ENCODE peak calls at places on chromosomes 13 and 19, in eight cellular contexts. J, B, I, K, E, D, W and H are unnamed samples. For H3K9me3, the result is how much of the 10 kb centered on the place peaks cover.

GRCh38 chr13:46926856-46927625 is 30.2 kb upstream of the HTR2A start:
- DNase-seq in W (no peak), J (no peak), K (no peak), B (no peak), E (no peak), D (no peak), I (no peak), H (no peak)

GRCh38 chr13:97307882-97308624 is 85.9 kb downstream of the MBNL2 start:
- DNase-seq in B (no peak), W (no peak), J (no peak), D (no peak), I (peak), K (no peak), E (no peak), H (no peak)

GRCh38 chr13:75425216-75426009 is 56.6 kb downstream of the TBC1D4 start:
- DNase-seq in E (no peak), J (no peak), W (no peak), I (no peak), B (no peak), K (no peak), D (no peak), H (no peak)

GRCh38 chr19:21848706-21849105 is 12.7 kb upstream of the ZNF43 start:
- DNase-seq in D (no peak), I (peak), W (no peak), B (no peak), E (no peak), K (no peak), J (no peak), H (no peak)

GRCh38 chr19:15479391-15480345 is at the start of gene PGLYRP2:
- DNase-seq in K (no peak), I (no peak), E (peak), J (peak), W (peak), D (no peak), B (no peak), H (no peak)

GRCh38 chr13:112752711-112753541 is 63.1 kb downstream of the ATP11A start:
- DNase-seq in E (no peak), W (no peak), K (peak), J (no peak), D (no peak), I (peak), B (no peak), H (no peak)

GRCh38 chr13:35475131-35475959 is 1.1 kb downstream of the MAB21L1 start:
- DNase-seq in J (no peak), K (no peak), D (no peak), W (peak), B (no peak), I (peak), E (peak), H (no peak)

GRCh38 chr13:29523199-29523931 is 72.1 kb downstream of the SLC7A1 start:
- DNase-seq in E (no peak), K (no peak), J (no peak), D (peak), W (no peak), I (no peak), B (no peak), H (no peak)

GRCh38 chr19:49335071-49335783 is at the start of gene CD37:
- DNase-seq in B (no peak), E (peak), D (no peak), K (peak), I (no peak), J (peak), W (peak), H (peak)

GRCh38 chr13:98584668-98585397 is 7.9 kb upstream of the STK24 start:
- DNase-seq in I (peak), B (no peak), D (no peak), K (no peak), W (no peak), E (no peak), J (no peak), H (no peak)

GRCh38 chr13:77143325-77143907 is 116.5 kb upstream of the FBXL3 start:
- DNase-seq in K (no peak), D (no peak), B (no peak), E (no peak), W (no peak), I (peak), J (no peak), H (no peak)

GRCh38 chr13:31968473-31968872 is 63.1 kb upstream of the FRY start:
- DNase-seq in I (no peak), W (no peak), D (no peak), K (no peak), B (no peak), E (no peak), J (no peak), H (no peak)

GRCh38 chr13:99018418-99019180 is 40.7 kb upstream of the DOCK9 start:
- DNase-seq in D (no peak), E (no peak), K (no peak), J (no peak), W (no peak), I (peak), B (no peak), H (no peak)

GRCh38 chr13:112348642-112349345 is 27.4 kb upstream of the SPACA7 start:
- DNase-seq in J (no peak), W (no peak), B (no peak), K (no peak), D (no peak), I (no peak), E (peak), H (no peak)

GRCh38 chr13:70339738-70340137 is 231.5 kb upstream of the KLHL1 start:
- DNase-seq in W (peak), J (no peak), E (no peak), K (no peak), I (peak), B (peak), D (no peak), H (no peak)

GRCh38 chr19:40640744-40641143 is 39.6 kb downstream of the LTBP4 start:
- DNase-seq in J (no peak), I (no peak), W (no peak), B (no peak), D (no peak), K (peak), E (peak), H (no peak)

GRCh38 chr13:95060120-95060519 is 241.1 kb downstream of the ABCC4 start:
- DNase-seq in D (no peak), B (no peak), I (no peak), E (no peak), J (no peak), K (no peak), W (no peak), H (no peak)

GRCh38 chr13:34257980-34258379 is 440.0 kb downstream of the RFC3 start:
- DNase-seq in I (no peak), J (no peak), W (no peak), K (no peak), B (no peak), E (no peak), D (no peak), H (no peak)

GRCh38 chr19:18626906-18627305 is 9.9 kb upstream of the KLHL26 start:
- DNase-seq in B (no peak), J (no peak), K (no peak), D (no peak), I (no peak), E (no peak), W (no peak), H (no peak)

GRCh38 chr19:15897738-15898276 is at the start of gene CYP4F2:
- DNase-seq in D (no peak), B (no peak), W (no peak), J (no peak), I (no peak), K (no peak), E (no peak), H (no peak)

GRCh38 chr13:70732611-70733010 is 624.4 kb upstream of the KLHL1 start:
- DNase-seq in B (no peak), J (no peak), K (no peak), I (no peak), D (no peak), E (no peak), W (no peak), H (no peak)

GRCh38 chr19:18424890-18425514 is 5.8 kb downstream of the SSBP4 start:
- DNase-seq in D (no peak), K (no peak), B (no peak), W (peak), J (no peak), E (no peak), I (no peak), H (no peak)

GRCh38 chr19:16678498-16678897 is 17.6 kb downstream of the TMEM38A start:
- DNase-seq in W (no peak), J (no peak), K (no peak), I (peak), D (no peak), E (no peak), B (no peak), H (no peak)

GRCh38 chr19:50341091-50341564 is 12.0 kb upstream of the KCNC3 start:
- DNase-seq in E (no peak), D (no peak), J (no peak), W (no peak), K (no peak), I (no peak), B (no peak), H (no peak)

GRCh38 chr19:48962029-48962848 is 2.9 kb upstream of the FTL start:
- DNase-seq in I (no peak), E (peak), K (peak), W (peak), D (no peak), B (no peak), J (peak), H (no peak)

GRCh38 chr13:19742651-19743050 is 40.1 kb downstream of the PSPC1 start:
- DNase-seq in K (no peak), W (no peak), E (no peak), B (no peak), I (no peak), J (no peak), D (no peak), H (no peak)

GRCh38 chr13:47463726-47464125 is 537.3 kb downstream of the SUCLA2 start:
- DNase-seq in K (no peak), B (no peak), I (no peak), E (no peak), W (peak), D (no peak), J (no peak), H (no peak)

GRCh38 chr13:112071011-112071901 is 4.3 kb downstream of the SOX1 start:
- DNase-seq in W (no peak), D (no peak), I (no peak), K (no peak), E (no peak), J (no peak), B (no peak), H (no peak)

GRCh38 chr13:50950808-50951207 is 41.2 kb downstream of the RNASEH2B start:
- DNase-seq in E (no peak), W (no peak), B (no peak), J (no peak), K (no peak), I (no peak), D (no peak), H (no peak)

GRCh38 chr13:48775285-48775684 is 121.6 kb downstream of the CYSLTR2 start:
- DNase-seq in K (no peak), I (peak), B (no peak), D (no peak), E (no peak), J (no peak), W (no peak), H (no peak)

GRCh38 chr13:99215466-99215865 is 14.8 kb downstream of the UBAC2 start:
- DNase-seq in W (no peak), J (peak), D (peak), K (peak), B (no peak), E (no peak), I (no peak), H (peak)

GRCh38 chr19:16856091-16856490 is 26.9 kb downstream of the SIN3B start:
- DNase-seq in E (no peak), B (no peak), W (no peak), J (no peak), I (no peak), K (no peak), D (no peak), H (no peak)

GRCh38 chr19:55210120-55210493 is 806 bp upstream of the PTPRH start:
- DNase-seq in B (no peak), K (no peak), W (no peak), I (peak), D (no peak), E (peak), J (no peak), H (no peak)

GRCh38 chr13:43141685-43142084 is 118.3 kb downstream of the DNAJC15 start:
- DNase-seq in E (no peak), B (no peak), D (no peak), W (peak), I (no peak), J (no peak), K (no peak), H (no peak)

GRCh38 chr13:91554101-91554500 is 155.7 kb downstream of the GPC5 start:
- DNase-seq in J (no peak), D (no peak), K (no peak), W (no peak), I (no peak), E (no peak), B (no peak), H (no peak)

GRCh38 chr13:20043207-20043925 is 84.8 kb downstream of the ZMYM2 start:
- DNase-seq in I (no peak), K (no peak), W (no peak), B (no peak), D (no peak), J (no peak), E (no peak), H (no peak)

GRCh38 chr13:74868044-74868443 is 613.9 kb downstream of the TBC1D4 start:
- DNase-seq in W (no peak), I (peak), E (no peak), J (no peak), D (no peak), K (no peak), B (no peak), H (no peak)

GRCh38 chr19:375395-376110 is 31.0 kb upstream of the MIER2 start:
- DNase-seq in J (no peak), D (no peak), E (no peak), B (no peak), W (peak), K (no peak), I (no peak), H (no peak)

DNA sequence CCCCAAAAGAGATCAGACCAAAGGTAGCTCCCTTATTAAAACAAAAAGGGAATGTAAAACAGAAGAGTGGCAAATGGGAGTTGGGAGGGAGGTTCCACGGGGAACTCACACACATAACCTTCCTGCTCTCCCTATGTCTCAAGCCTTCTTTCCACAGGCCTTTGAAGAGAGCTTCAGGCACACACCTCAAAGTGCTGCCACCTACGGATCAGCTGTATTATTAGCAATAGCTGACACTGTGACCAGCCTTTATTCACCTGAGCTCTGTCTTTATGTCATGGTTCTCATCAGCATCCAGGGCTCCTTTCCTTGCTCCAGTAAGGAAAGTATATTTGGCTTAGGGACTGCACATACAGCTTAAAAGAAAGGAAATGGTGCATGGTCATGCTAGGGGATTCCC is 11.3 kb downstream of the ZNF571 start:
- DNase-seq in E (no peak), D (no peak), W (peak), B (no peak), J (no peak), K (no peak), I (no peak), H (no peak)
- H3K9me3 ChIP-seq in E (under half), D (under half), W (half or more), B (under half), J (under half), K (half or more), I (under half), H (under half)

DNA sequence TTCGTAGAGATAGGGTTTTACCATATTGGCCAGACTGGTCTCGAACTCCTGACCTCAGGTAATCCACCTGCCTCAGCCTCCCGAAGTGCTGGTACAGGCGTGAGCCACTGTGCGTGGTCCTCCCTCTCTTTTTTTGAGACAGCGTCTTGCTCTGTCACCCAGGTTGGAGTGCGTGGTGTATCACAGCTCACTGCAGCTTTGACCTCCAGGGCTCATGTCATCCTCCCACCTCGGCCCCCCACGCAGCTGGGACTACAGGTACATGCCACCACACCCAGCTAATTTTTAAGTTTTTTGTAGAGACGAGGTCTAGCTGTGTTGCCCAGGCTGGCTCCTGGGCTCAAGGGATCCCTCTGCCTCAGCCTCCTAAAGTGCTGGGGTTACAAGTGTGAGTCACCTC is 18.2 kb downstream of the ZSCAN18 start:
- DNase-seq in W (no peak), E (peak), I (no peak), K (no peak), B (no peak), D (no peak), J (no peak), H (no peak)
- H3K9me3 ChIP-seq in W (under half), E (under half), I (under half), K (half or more), B (under half), D (half or more), J (under half), H (under half)

GRCh38 chr19:52492991-52493470 is 34.4 kb upstream of the ZNF808 start:
- DNase-seq in W (peak), D (no peak), I (no peak), E (no peak), B (no peak), K (no peak), J (no peak), H (no peak)

GRCh38 chr19:52494518-52494917 is 33.0 kb upstream of the ZNF808 start:
- DNase-seq in K (no peak), J (no peak), E (no peak), W (no peak), D (no peak), I (no peak), B (no peak), H (no peak)

GRCh38 chr19:52492201-52492960 is 35.1 kb upstream of the ZNF808 start:
- DNase-seq in E (peak), I (no peak), B (no peak), W (peak), K (no peak), J (no peak), D (no peak), H (no peak)
- H3K9me3 ChIP-seq in E (under half), I (under half), B (under half), W (under half), K (under half), J (under half), D (half or more), H (under half)

GRCh38 chr19:34404109-34404909 is at the start of gene PDCD2L:
- DNase-seq in I (peak), E (peak), J (peak), W (peak), B (peak), K (peak), D (peak), H (peak)
- H3K9me3 ChIP-seq in I (under half), E (under half), J (under half), W (under half), B (under half), K (under half), D (under half), H (under half)